ENCODE peak calls at places on chromosomes 4 and X, in ten cellular contexts. Y, J, U, V, P, D, S, G, H and F are unnamed samples.

GRCh38 chrX:77689376-77689775 is 96.6 kb downstream of the ATRX start:
- DNase-seq in Y (no peak), P (no peak), V (no peak), S (no peak), H (no peak), G (no peak), U (no peak), J (no peak), D (no peak), F (no peak)

GRCh38 chrX:107450823-107451509 is 1.5 kb downstream of the FRMPD3 start:
- DNase-seq in D (no peak), S (no peak), Y (no peak), U (peak; percentile 84), G (no peak), V (no peak), H (peak; percentile 82), P (no peak), J (no peak), F (no peak)

GRCh38 chr4:138307319-138307718 is 65.2 kb upstream of the SLC7A11 start:
- DNase-seq in D (no peak), S (no peak), U (no peak), H (no peak), P (no peak), V (no peak), J (no peak), Y (no peak), G (no peak), F (no peak)

GRCh38 chrX:16578218-16578617 is 71.7 kb upstream of the S100G start:
- DNase-seq in P (no peak), H (peak; percentile 4), U (no peak), S (no peak), V (no peak), J (no peak), D (no peak), G (no peak), Y (no peak), F (no peak)

GRCh38 chrX:129497146-129497805 is 26.0 kb downstream of the SMARCA1 start:
- DNase-seq in H (no peak), S (no peak), V (no peak), G (no peak), U (no peak), Y (no peak), J (no peak), D (no peak), P (no peak), F (no peak)

GRCh38 chr4:162056947-162057346 is 106.9 kb downstream of the FSTL5 start:
- DNase-seq in H (peak; percentile 20), U (no peak), Y (peak; percentile 10), S (no peak), J (no peak), D (no peak), V (no peak), P (peak; percentile 9), G (no peak), F (no peak)

GRCh38 chrX:9257718-9258117 is 207.1 kb upstream of the TBL1X start:
- DNase-seq in U (no peak), J (no peak), H (no peak), G (no peak), S (no peak), D (no peak), V (no peak), P (no peak), Y (no peak), F (no peak)

GRCh38 chrX:149683966-149684730 is 27.7 kb upstream of the MAGEA11 start:
- DNase-seq in V (no peak), H (no peak), Y (no peak), S (no peak), D (no peak), J (peak; percentile 62), P (no peak), U (no peak), G (no peak), F (no peak)

GRCh38 chr4:45946699-45947098 is 177.2 kb downstream of the GABRG1 start:
- DNase-seq in G (no peak), J (no peak), D (no peak), U (no peak), V (no peak), Y (no peak), H (no peak), P (no peak), S (no peak), F (no peak)

GRCh38 chr4:56643596-56643995 is 37.5 kb downstream of the HOPX start:
- DNase-seq in Y (no peak), G (no peak), V (no peak), P (no peak), U (no peak), D (no peak), S (no peak), H (no peak), J (no peak), F (no peak)

GRCh38 chrX:72009731-72010130 is 99.1 kb downstream of the NHSL2 start:
- DNase-seq in G (no peak), U (no peak), V (no peak), P (no peak), S (no peak), D (no peak), Y (no peak), H (no peak), J (no peak), F (no peak)

GRCh38 chr4:86498560-86499166 is 95.5 kb upstream of the PTPN13 start:
- DNase-seq in P (no peak), G (no peak), U (peak; percentile 50), Y (no peak), J (peak; percentile 57), H (peak; percentile 75), S (peak; percentile 78), D (no peak), V (peak; percentile 35), F (no peak)

GRCh38 chr4:81607947-81608346 is 136.2 kb upstream of the RASGEF1B start:
- DNase-seq in J (no peak), G (no peak), H (no peak), S (no peak), D (no peak), U (no peak), P (no peak), Y (no peak), V (no peak), F (no peak)

GRCh38 chr4:4985844-4986243 is 33.4 kb downstream of the CYTL1 start:
- DNase-seq in H (peak; percentile 42), J (no peak), U (peak; percentile 8), V (no peak), G (no peak), P (no peak), S (no peak), D (no peak), Y (no peak), F (no peak)

GRCh38 chr4:66052426-66052825 is 382.1 kb upstream of the EPHA5 start:
- DNase-seq in P (no peak), D (no peak), V (no peak), S (peak; percentile 15), U (no peak), J (no peak), H (no peak), Y (no peak), G (no peak), F (no peak)

GRCh38 chr4:81255524-81255923 is 40.5 kb upstream of the PRKG2 start:
- DNase-seq in V (no peak), P (no peak), J (peak; percentile 48), S (peak; percentile 69), H (no peak), U (no peak), G (no peak), Y (no peak), D (no peak), F (no peak)

GRCh38 chr4:151219091-151219490 is 57.9 kb upstream of the PRSS48 start:
- DNase-seq in G (no peak), Y (no peak), S (no peak), J (no peak), V (no peak), P (no peak), D (no peak), U (no peak), H (no peak), F (no peak)
- H3K4me1 ChIP-seq in G (no peaks in the 10 kb centered on the region), Y (peaks cover 5% of the 10 kb centered on the region), S (no peaks in the 10 kb centered on the region), J (no peaks in the 10 kb centered on the region), V (no peaks in the 10 kb centered on the region), P (peaks cover 48% of the 10 kb centered on the region), D (no peaks in the 10 kb centered on the region), U (no peaks in the 10 kb centered on the region), H (no peaks in the 10 kb centered on the region), F (no peaks in the 10 kb centered on the region)

DNA sequence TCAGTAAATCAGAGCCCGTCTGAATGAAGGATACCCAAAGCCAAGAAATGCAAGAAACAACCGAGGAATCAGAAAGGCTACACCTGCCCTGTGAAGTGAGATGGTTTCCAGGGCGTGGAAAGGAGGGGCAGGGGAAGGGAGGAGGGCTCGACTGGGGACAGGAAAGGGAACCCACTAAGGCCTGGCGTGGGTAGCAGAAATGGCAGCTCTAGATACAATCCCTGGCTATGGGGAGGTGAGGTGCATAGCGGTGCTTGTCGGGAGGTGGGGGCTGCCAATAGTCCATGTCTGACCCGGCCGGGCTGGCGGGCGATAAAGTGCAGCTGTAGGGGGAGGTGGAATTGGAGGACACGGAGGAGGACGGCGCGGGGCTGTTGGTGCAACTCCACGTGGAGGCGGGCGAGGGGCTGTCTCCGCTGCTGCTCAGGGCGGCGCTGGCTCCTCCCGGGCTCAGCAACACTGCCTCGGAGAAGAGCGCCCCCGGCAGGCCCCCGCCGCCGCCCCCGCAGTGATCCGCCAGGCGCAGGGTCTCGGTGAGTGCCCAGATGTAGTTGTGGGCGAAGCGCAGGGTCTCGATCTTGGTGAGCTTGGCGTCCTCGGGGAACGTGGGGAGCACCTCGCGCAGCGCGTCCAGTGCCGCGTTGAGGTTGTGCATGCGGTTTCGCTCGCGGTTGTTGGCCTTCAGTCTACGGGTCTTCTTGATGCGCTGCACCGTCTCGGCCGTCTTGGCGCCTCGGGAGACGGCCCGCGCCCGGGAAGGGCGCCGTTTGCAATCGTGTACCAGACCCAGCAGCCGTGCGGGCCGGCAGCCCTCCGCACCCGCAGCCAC is 1.3 kb downstream of the NEUROG2 start:
- DNase-seq in V (peak; percentile 14), G (no peak), U (peak; percentile 26), D (no peak), Y (no peak), P (no peak), J (no peak), S (no peak), H (peak; percentile 64), F (no peak)
- H3K4me1 ChIP-seq in V (peaks cover 9% of the 10 kb centered on the region), G (peaks cover 36% of the 10 kb centered on the region), U (peaks cover 34% of the 10 kb centered on the region), D (no peaks in the 10 kb centered on the region), Y (peaks cover 11% of the 10 kb centered on the region), P (peaks cover 47% of the 10 kb centered on the region), J (peaks cover 28% of the 10 kb centered on the region), S (peaks cover 7% of the 10 kb centered on the region), H (peaks cover 58% of the 10 kb centered on the region), F (peaks cover 35% of the 10 kb centered on the region)

GRCh38 chr4:2932561-2932950 is 30.6 kb downstream of the NOP14 start:
- DNase-seq in H (no peak), D (peak; percentile 69), V (no peak), Y (no peak), G (no peak), U (no peak), S (no peak), P (no peak), J (no peak), F (no peak)
- H3K4me1 ChIP-seq in H (peaks cover 15% of the 10 kb centered on the region), D (no peaks in the 10 kb centered on the region), V (peaks cover 14% of the 10 kb centered on the region), Y (peaks cover 7% of the 10 kb centered on the region), G (peaks cover 33% of the 10 kb centered on the region), U (peaks cover 52% of the 10 kb centered on the region), S (peaks cover 5% of the 10 kb centered on the region), P (peaks cover 51% of the 10 kb centered on the region), J (peaks cover 24% of the 10 kb centered on the region), F (peaks cover 5% of the 10 kb centered on the region)

DNA sequence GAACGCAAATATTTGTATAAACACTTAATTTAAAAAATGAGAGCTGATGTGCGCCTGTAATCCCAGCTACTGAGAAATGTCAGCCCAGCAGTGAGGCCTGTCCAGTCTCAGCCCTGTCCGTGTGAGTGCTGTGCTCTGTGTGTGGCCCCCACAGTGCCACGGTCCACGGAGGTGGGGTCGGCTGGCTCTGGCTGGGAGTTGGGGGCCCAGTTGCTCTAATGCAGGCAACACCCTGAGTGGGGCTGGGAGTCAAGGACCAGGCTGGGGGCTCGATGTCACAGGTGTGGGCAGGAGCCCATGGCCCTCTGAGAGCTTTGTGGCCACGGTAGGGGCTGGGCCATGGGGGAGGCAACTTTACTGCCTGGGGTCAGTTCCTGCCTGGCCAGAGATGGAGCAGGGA is 12.8 kb downstream of the PCGF3 start:
- DNase-seq in J (no peak), P (no peak), Y (no peak), G (no peak), H (no peak), D (no peak), V (no peak), S (no peak), U (no peak), F (no peak)
- H3K4me1 ChIP-seq in J (no peaks in the 10 kb centered on the region), P (peaks cover 24% of the 10 kb centered on the region), Y (peaks cover 5% of the 10 kb centered on the region), G (peaks cover 15% of the 10 kb centered on the region), H (no peaks in the 10 kb centered on the region), D (no peaks in the 10 kb centered on the region), V (no peaks in the 10 kb centered on the region), S (no peaks in the 10 kb centered on the region), U (no peaks in the 10 kb centered on the region), F (no peaks in the 10 kb centered on the region)